ENCODE peak calls at places on chromosomes 5 and 9, in eight cellular contexts. H is endodermal cell; Y is dorsolateral prefrontal cortex; O is ovary; L is GM23338; P is OCI-LY7; C is heart right ventricle; T is CD8-positive, alpha-beta T cell. U is an unnamed sample.

GRCh38 chr9:127122176-127123151 is at the start of gene ANGPTL2:
- DNase-seq in H (peak; percentile 96), Y (peak; percentile 83), O (peak; percentile 96), L (peak; percentile 92), P (no peak), C (peak; percentile 93), T (no peak), U (peak; percentile 83)

GRCh38 chr9:79357620-79358019 is 214.1 kb upstream of the TLE4 start:
- DNase-seq in H (no peak), Y (no peak), O (no peak), L (no peak), P (no peak), C (no peak), T (no peak), U (no peak)

GRCh38 chr5:54753034-54753433 is 232.4 kb downstream of the ESM1 start:
- DNase-seq in H (no peak), Y (no peak), O (no peak), L (no peak), P (peak; percentile 57), C (no peak), T (no peak), U (no peak)

GRCh38 chr5:147576646-147577535 is 67.0 kb upstream of the DPYSL3 start:
- DNase-seq in H (peak; percentile 91), Y (peak; percentile 61), O (peak; percentile 85), L (peak; percentile 77), P (no peak), C (peak; percentile 73), T (no peak), U (peak; percentile 49)

GRCh38 chr5:168827636-168828035 is 248.5 kb upstream of the PANK3 start:
- DNase-seq in H (peak; percentile 44), Y (no peak), O (no peak), L (peak; percentile 36), P (no peak), C (no peak), T (no peak), U (no peak)

GRCh38 chr9:83441390-83441789 is 96.8 kb downstream of the FRMD3 start:
- DNase-seq in H (no peak), Y (no peak), O (no peak), L (no peak), P (no peak), C (no peak), T (no peak), U (no peak)

GRCh38 chr5:373710-374602 is 52.4 kb downstream of the AHRR start:
- DNase-seq in H (peak; percentile 53), Y (peak; percentile 8), O (peak; percentile 81), L (peak; percentile 52), P (no peak), C (peak; percentile 47), T (peak; percentile 86), U (peak; percentile 2)

GRCh38 chr5:172612771-172613170 is 28.3 kb upstream of the NEURL1B start:
- DNase-seq in H (no peak), Y (no peak), O (no peak), L (no peak), P (no peak), C (no peak), T (no peak), U (no peak)

GRCh38 chr9:32672478-32672877 is 37.0 kb upstream of the TAF1L start:
- DNase-seq in H (no peak), Y (no peak), O (no peak), L (no peak), P (no peak), C (no peak), T (no peak), U (no peak)

GRCh38 chr5:38069360-38069759 is 189.0 kb upstream of the EGFLAM start:
- DNase-seq in H (no peak), Y (no peak), O (peak; percentile 36), L (no peak), P (no peak), C (no peak), T (no peak), U (peak; percentile 7)

GRCh38 chr5:99763021-99763814 is 772.0 kb upstream of the FAM174A start:
- DNase-seq in H (peak; percentile 67), Y (no peak), O (no peak), L (peak; percentile 22), P (no peak), C (no peak), T (no peak), U (peak; percentile 25)

GRCh38 chr5:124445220-124445619 is 301.2 kb downstream of the ZNF608 start:
- DNase-seq in H (no peak), Y (no peak), O (no peak), L (no peak), P (no peak), C (no peak), T (no peak), U (no peak)

GRCh38 chr5:141982626-141983025 is 13.7 kb downstream of the RNF14 start:
- DNase-seq in H (no peak), Y (no peak), O (no peak), L (no peak), P (no peak), C (no peak), T (no peak), U (no peak)

GRCh38 chr5:144195443-144195842 is 24.8 kb downstream of the KCTD16 start:
- DNase-seq in H (no peak), Y (no peak), O (no peak), L (no peak), P (no peak), C (no peak), T (no peak), U (no peak)

GRCh38 chr9:70080481-70081119 is 37.0 kb downstream of the MAMDC2 start:
- DNase-seq in H (no peak), Y (no peak), O (no peak), L (peak; percentile 48), P (no peak), C (peak; percentile 23), T (no peak), U (peak; percentile 45)

GRCh38 chr5:96134886-96135285 is 173.2 kb upstream of the ELL2 start:
- DNase-seq in H (no peak), Y (no peak), O (no peak), L (no peak), P (no peak), C (no peak), T (no peak), U (no peak)

DNA sequence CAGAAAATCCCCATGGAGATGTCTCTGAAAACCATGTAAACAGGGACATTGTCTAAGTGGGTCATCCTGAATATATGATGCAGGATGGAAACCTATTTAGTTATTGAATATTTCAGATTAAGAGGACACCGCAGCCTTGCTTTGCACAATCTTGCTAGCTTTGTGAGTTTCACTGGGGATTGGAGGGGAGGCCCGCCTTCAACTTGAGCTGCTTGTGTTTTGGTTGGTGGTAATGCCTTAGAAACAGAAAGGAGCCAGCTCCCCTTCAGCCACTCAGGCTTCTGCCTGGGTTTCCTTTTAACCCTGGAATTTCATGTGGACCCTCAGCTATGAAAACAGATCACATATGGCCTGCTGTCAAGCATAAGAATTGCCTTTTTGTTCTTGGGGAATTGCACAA is 112.7 kb downstream of the C9orf152 start:
- DNase-seq in H (no peak), Y (no peak), O (no peak), L (no peak), P (no peak), C (no peak), T (no peak), U (no peak)
- H3K27ac ChIP-seq in H (peak overlapping the region; percentile 77), Y (peak overlapping the region; percentile 37), O (peak overlapping the region; percentile 12), L (no peak overlapping the region), P (no peak overlapping the region), C (peak overlapping the region; percentile 17), T (no peak overlapping the region), U (no peak overlapping the region)

DNA sequence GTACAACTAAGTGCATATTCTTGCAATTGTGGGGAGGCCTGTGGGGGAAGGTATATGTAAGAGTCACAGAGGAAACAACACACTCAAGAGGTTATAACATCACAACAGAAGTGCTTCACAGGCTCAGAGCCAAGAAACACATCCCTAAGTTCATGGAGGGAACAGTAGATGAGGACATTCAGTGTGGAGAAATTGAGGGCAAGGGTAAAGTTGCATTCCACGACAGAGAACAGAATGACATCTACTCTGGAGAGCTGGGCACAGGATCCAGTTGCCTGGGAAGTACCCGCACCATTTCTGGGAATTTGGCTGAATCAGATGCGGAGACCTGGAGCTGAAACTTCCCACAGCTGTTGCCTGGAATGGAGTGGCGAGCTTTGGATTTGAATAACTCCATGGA is 197.2 kb downstream of the NXNL2 start:
- DNase-seq in H (no peak), Y (no peak), O (no peak), L (no peak), P (no peak), C (no peak), T (no peak), U (no peak)
- H3K4me3 ChIP-seq in H (no peak overlapping the region), Y (no peak overlapping the region), O (no peak overlapping the region), L (no peak overlapping the region), P (no peak overlapping the region), C (no peak overlapping the region), T (no peak overlapping the region), U (no peak overlapping the region)

GRCh38 chr5:109163336-109163735 is 246.4 kb downstream of the PJA2 start:
- DNase-seq in H (no peak), Y (no peak), O (no peak), L (no peak), P (no peak), C (no peak), T (no peak), U (no peak)
- TF ChIP-seq CTCF in H (no peak), Y (no peak), O (no peak), L (no peak), P (no peak), C (no peak), T (no peak), U (no peak)

GRCh38 chr9:98240475-98240874 is 15.0 kb downstream of the TBC1D2 start:
- DNase-seq in H (no peak), Y (no peak), O (no peak), L (no peak), P (no peak), C (no peak), T (no peak), U (no peak)

GRCh38 chr9:98234231-98234825 is 21.1 kb downstream of the TBC1D2 start:
- DNase-seq in H (no peak), Y (no peak), O (no peak), L (peak; percentile 53), P (no peak), C (no peak), T (no peak), U (no peak)

GRCh38 chr9:98232926-98233325 is 22.5 kb downstream of the TBC1D2 start:
- DNase-seq in H (no peak), Y (no peak), O (no peak), L (no peak), P (no peak), C (no peak), T (no peak), U (no peak)

GRCh38 chr9:98235126-98235525 is 20.3 kb downstream of the TBC1D2 start:
- DNase-seq in H (no peak), Y (no peak), O (no peak), L (no peak), P (no peak), C (no peak), T (no peak), U (no peak)

DNA sequence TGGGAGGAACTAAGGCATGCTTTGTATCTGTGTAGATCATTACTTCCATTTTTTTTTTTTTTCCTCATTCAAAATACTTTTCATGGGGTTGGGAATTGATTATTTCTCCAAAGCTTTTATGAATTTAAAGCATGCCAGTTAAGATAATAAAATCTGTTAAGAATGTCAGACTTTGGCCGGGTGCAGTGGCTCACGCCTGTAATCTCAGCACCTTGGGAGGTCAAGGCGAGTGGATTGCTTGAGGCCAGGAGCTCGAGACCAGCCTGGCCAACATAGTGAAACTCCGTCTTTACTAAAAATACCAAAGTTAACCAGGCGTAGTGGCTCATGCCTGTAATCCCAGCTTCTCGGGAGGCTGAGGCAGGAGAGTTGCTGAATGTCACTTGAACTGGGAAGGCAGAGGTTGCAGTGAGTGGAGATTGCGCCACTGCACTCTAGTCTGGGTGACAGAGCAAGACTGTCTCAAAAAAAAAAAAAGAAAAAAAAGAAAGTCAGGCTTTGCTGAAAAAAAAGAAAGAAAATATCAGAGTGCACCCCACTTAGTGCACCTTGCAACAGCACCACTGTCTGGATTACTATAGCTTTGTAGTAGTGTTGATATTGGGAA is 18.5 kb downstream of the TBC1D2 start:
- DNase-seq in H (no peak), Y (no peak), O (no peak), L (no peak), P (no peak), C (no peak), T (no peak), U (no peak)
- H3K27ac ChIP-seq in H (no peak overlapping the region), Y (no peak overlapping the region), O (no peak overlapping the region), L (peak overlapping the region; percentile 42), P (no peak overlapping the region), C (no peak overlapping the region), T (no peak overlapping the region), U (no peak overlapping the region)

U was measured in pancreas.